ENCODE peak calls at places on chromosomes 2 and 18, in seven cellular contexts. One of them, this sample, is unnamed.

GRCh38 chr2:111662771-111663470 is 221.1 kb downstream of the ANAPC1 start:
- DNase-seq in HL-60: no peak
- DNase-seq in mesendoderm: no peak
- DNase-seq in HepG2: no peak
- DNase-seq in GM23248: peak
- DNase-seq in foreskin fibroblast: no peak
- DNase-seq in BE2C: no peak
- DNase-seq in this sample: no peak

GRCh38 chr2:52810460-52810859 is 957.1 kb upstream of the CHAC2 start:
- DNase-seq in HL-60: no peak
- DNase-seq in mesendoderm: peak
- DNase-seq in HepG2: no peak
- DNase-seq in GM23248: peak
- DNase-seq in foreskin fibroblast: no peak
- DNase-seq in BE2C: no peak
- DNase-seq in this sample: peak

GRCh38 chr18:24126155-24126947 is 12.5 kb upstream of the CABYR start:
- DNase-seq in HL-60: no peak
- DNase-seq in mesendoderm: no peak
- DNase-seq in HepG2: no peak
- DNase-seq in GM23248: peak
- DNase-seq in foreskin fibroblast: no peak
- DNase-seq in BE2C: no peak
- DNase-seq in this sample: no peak

GRCh38 chr18:8844721-8845148 is 139.4 kb downstream of the MTCL1 start:
- DNase-seq in HL-60: no peak
- DNase-seq in mesendoderm: no peak
- DNase-seq in HepG2: no peak
- DNase-seq in GM23248: no peak
- DNase-seq in foreskin fibroblast: no peak
- DNase-seq in BE2C: peak
- DNase-seq in this sample: no peak

GRCh38 chr18:35573531-35573930 is 8.0 kb upstream of the GALNT1 start:
- DNase-seq in HL-60: no peak
- DNase-seq in mesendoderm: no peak
- DNase-seq in HepG2: no peak
- DNase-seq in GM23248: no peak
- DNase-seq in foreskin fibroblast: no peak
- DNase-seq in BE2C: no peak
- DNase-seq in this sample: no peak

GRCh38 chr2:226478121-226478809 is 321.4 kb downstream of the IRS1 start:
- DNase-seq in HL-60: no peak
- DNase-seq in mesendoderm: peak
- DNase-seq in HepG2: peak
- DNase-seq in GM23248: peak
- DNase-seq in foreskin fibroblast: peak
- DNase-seq in BE2C: no peak
- DNase-seq in this sample: no peak

GRCh38 chr2:230888824-230889400 is 24.2 kb downstream of the ITM2C start:
- DNase-seq in HL-60: no peak
- DNase-seq in mesendoderm: no peak
- DNase-seq in HepG2: no peak
- DNase-seq in GM23248: no peak
- DNase-seq in foreskin fibroblast: no peak
- DNase-seq in BE2C: no peak
- DNase-seq in this sample: no peak

GRCh38 chr18:2312440-2312839 is 258.9 kb downstream of the METTL4 start:
- DNase-seq in HL-60: no peak
- DNase-seq in mesendoderm: no peak
- DNase-seq in HepG2: no peak
- DNase-seq in GM23248: no peak
- DNase-seq in foreskin fibroblast: no peak
- DNase-seq in BE2C: no peak
- DNase-seq in this sample: no peak

GRCh38 chr2:231218356-231218755 is 19.9 kb downstream of the ARMC9 start:
- DNase-seq in HL-60: no peak
- DNase-seq in mesendoderm: no peak
- DNase-seq in HepG2: no peak
- DNase-seq in GM23248: no peak
- DNase-seq in foreskin fibroblast: no peak
- DNase-seq in BE2C: no peak
- DNase-seq in this sample: no peak

GRCh38 chr18:6355789-6356589 is 58.7 kb downstream of the L3MBTL4 start:
- DNase-seq in HL-60: no peak
- DNase-seq in mesendoderm: peak
- DNase-seq in HepG2: no peak
- DNase-seq in GM23248: peak
- DNase-seq in foreskin fibroblast: no peak
- DNase-seq in BE2C: no peak
- DNase-seq in this sample: no peak

GRCh38 chr2:201130524-201131186 is 14.7 kb downstream of the CFLAR start:
- DNase-seq in HL-60: no peak
- DNase-seq in mesendoderm: no peak
- DNase-seq in HepG2: no peak
- DNase-seq in GM23248: peak
- DNase-seq in foreskin fibroblast: peak
- DNase-seq in BE2C: no peak
- DNase-seq in this sample: no peak

GRCh38 chr2:177972782-177973181 is 99.8 kb downstream of the PDE11A start:
- DNase-seq in HL-60: no peak
- DNase-seq in mesendoderm: peak
- DNase-seq in HepG2: no peak
- DNase-seq in GM23248: no peak
- DNase-seq in foreskin fibroblast: no peak
- DNase-seq in BE2C: no peak
- DNase-seq in this sample: peak

GRCh38 chr18:8756571-8756970 is 51.2 kb downstream of the MTCL1 start:
- DNase-seq in HL-60: no peak
- DNase-seq in mesendoderm: no peak
- DNase-seq in HepG2: no peak
- DNase-seq in GM23248: no peak
- DNase-seq in foreskin fibroblast: no peak
- DNase-seq in BE2C: no peak
- DNase-seq in this sample: no peak

GRCh38 chr2:142112648-142113278 is 18.1 kb downstream of the LRP1B start:
- DNase-seq in HL-60: no peak
- DNase-seq in mesendoderm: peak
- DNase-seq in HepG2: no peak
- DNase-seq in GM23248: peak
- DNase-seq in foreskin fibroblast: peak
- DNase-seq in BE2C: no peak
- DNase-seq in this sample: no peak

GRCh38 chr2:111534816-111535803 is 348.9 kb downstream of the ANAPC1 start:
- DNase-seq in HL-60: no peak
- DNase-seq in mesendoderm: no peak
- DNase-seq in HepG2: peak
- DNase-seq in GM23248: peak
- DNase-seq in foreskin fibroblast: peak
- DNase-seq in BE2C: no peak
- DNase-seq in this sample: peak

GRCh38 chr2:147909178-147909577 is 64.3 kb downstream of the ACVR2A start:
- DNase-seq in HL-60: no peak
- DNase-seq in mesendoderm: no peak
- DNase-seq in HepG2: no peak
- DNase-seq in GM23248: no peak
- DNase-seq in foreskin fibroblast: no peak
- DNase-seq in BE2C: no peak
- DNase-seq in this sample: no peak

GRCh38 chr18:36411745-36412168 is 114.2 kb downstream of the FHOD3 start:
- DNase-seq in HL-60: no peak
- DNase-seq in mesendoderm: peak
- DNase-seq in HepG2: peak
- DNase-seq in GM23248: peak
- DNase-seq in foreskin fibroblast: peak
- DNase-seq in BE2C: peak
- DNase-seq in this sample: peak

GRCh38 chr2:79771530-79771929 is 258.7 kb downstream of the CTNNA2 start:
- DNase-seq in HL-60: no peak
- DNase-seq in mesendoderm: no peak
- DNase-seq in HepG2: no peak
- DNase-seq in GM23248: no peak
- DNase-seq in foreskin fibroblast: no peak
- DNase-seq in BE2C: no peak
- DNase-seq in this sample: no peak
- H3K4me3 ChIP-seq in HL-60: no peak
- H3K4me3 ChIP-seq in mesendoderm: no peak
- H3K4me3 ChIP-seq in HepG2: no peak
- H3K4me3 ChIP-seq in GM23248: no peak
- H3K4me3 ChIP-seq in foreskin fibroblast: no peak
- H3K4me3 ChIP-seq in BE2C: no peak
- H3K4me3 ChIP-seq in this sample: no peak

DNA sequence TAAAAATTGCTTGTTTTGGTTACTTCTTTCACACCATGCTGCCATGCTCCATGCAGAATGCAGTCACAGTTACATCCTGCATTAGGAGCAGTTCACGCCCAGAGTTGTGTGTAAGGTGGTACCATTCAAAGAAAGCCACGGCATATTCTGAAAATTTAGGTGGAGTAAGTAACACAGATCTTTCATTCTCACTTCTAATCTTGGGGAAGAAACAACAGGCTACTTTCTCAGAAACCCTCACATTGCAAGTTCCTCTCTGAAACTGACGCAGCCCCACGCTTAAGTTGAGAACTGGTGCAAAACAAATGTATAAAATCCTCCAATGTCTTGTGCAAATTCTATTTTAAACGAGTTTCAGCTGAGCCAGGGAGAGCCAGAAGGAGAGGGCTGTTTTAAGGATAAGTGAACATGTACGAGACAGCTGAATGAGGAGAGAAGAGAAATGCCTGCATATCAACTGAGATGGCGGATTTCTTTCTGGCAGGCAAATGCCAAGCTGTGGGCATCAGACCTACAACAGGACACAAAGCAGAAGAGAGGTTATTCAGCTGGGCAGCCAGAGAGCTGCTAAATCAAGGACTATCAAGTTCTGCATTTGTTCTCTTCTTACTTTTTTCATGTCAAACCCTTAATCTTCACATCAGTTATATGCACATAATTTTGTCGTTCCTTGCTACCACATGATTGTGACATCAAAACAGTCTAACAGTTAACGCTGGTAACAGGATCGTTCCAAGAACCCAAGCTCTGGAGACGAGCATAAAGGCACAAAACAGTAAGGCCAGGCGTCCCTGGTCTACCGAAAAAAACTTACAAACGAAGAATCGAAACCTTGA is 6.4 kb downstream of the ARL4C start:
- DNase-seq in HL-60: peak
- DNase-seq in mesendoderm: no peak
- DNase-seq in HepG2: no peak
- DNase-seq in GM23248: no peak
- DNase-seq in foreskin fibroblast: no peak
- DNase-seq in BE2C: no peak
- DNase-seq in this sample: no peak
- H3K4me3 ChIP-seq in HL-60: no peak
- H3K4me3 ChIP-seq in mesendoderm: no peak
- H3K4me3 ChIP-seq in HepG2: no peak
- H3K4me3 ChIP-seq in GM23248: no peak
- H3K4me3 ChIP-seq in foreskin fibroblast: no peak
- H3K4me3 ChIP-seq in BE2C: no peak
- H3K4me3 ChIP-seq in this sample: no peak

DNA sequence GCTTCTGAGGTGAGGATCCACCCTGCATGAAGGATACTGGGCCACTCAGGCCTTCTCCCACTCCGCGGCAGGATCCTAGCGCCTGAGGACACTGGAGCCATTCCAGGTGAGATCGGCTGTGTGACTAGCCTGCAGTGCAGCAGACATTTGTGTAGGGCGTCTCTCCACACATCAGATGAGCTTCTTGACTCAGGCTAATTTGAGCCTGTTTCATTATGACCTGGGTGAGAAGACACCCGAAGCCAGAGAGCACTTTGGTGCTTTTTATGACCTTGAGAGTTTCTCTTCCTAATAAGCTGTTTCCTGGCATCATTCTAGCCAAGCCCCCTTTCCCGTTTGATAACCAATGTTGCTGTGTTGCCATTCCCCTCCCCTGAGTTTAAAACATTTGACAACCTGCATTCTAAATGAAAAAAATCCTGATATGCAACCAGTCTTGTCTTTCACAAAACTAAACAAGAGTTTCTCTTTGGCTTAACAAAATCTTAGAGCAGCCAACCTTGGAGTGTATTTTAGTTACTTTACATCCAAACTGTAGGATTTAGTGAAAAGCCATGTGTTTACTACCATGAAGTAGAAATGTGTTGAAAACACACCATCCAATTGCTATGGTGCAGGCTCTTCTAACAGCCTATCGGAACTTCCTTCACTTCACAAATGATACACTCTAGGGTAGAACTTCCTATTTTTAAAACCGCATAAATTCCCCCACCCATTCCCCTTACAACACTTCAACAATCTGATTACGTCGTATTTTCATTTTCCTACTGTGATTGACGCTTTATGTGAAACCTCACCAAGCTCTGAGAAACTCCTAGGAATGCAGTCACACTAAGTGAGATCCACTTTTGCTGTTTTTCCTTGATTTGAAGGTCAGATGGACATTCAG is 74.6 kb upstream of the MAP4K4 start:
- DNase-seq in HL-60: peak
- DNase-seq in mesendoderm: no peak
- DNase-seq in HepG2: no peak
- DNase-seq in GM23248: no peak
- DNase-seq in foreskin fibroblast: no peak
- DNase-seq in BE2C: no peak
- DNase-seq in this sample: no peak
- H3K4me3 ChIP-seq in HL-60: no peak
- H3K4me3 ChIP-seq in mesendoderm: no peak
- H3K4me3 ChIP-seq in HepG2: no peak
- H3K4me3 ChIP-seq in GM23248: no peak
- H3K4me3 ChIP-seq in foreskin fibroblast: no peak
- H3K4me3 ChIP-seq in BE2C: no peak
- H3K4me3 ChIP-seq in this sample: no peak

DNA sequence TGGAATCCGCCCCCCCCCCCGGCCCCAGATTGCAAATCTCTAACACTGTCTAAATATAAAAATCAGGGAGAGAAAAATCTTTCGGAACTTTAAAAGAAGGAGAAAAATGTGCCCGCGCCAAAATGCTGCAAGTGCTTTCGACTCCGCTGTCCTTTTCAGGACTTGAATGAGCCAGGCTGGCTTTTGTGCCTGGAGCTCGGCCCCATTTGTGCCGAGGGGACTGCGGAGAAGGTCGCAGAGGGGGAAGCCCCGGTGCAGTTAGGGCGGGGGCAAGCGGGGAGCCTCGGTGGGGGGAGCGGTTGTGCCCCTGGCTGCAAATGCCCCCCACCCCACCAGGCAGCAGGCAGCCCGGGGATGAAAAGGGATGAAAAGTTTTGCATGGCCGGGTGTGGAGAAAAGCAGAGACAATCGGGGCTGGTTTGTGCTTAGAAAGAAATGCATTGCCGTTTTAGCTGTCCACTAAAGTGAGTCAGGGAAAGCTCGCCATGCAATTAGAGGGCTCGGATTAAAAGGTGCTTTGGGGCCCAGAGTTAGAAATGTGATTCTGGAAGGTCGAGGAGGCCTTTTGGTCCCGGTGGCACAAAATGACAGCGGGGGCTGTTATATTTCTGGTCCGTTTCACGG is 1.6 kb downstream of the INHBB start:
- DNase-seq in HL-60: no peak
- DNase-seq in mesendoderm: peak
- DNase-seq in HepG2: no peak
- DNase-seq in GM23248: peak
- DNase-seq in foreskin fibroblast: no peak
- DNase-seq in BE2C: no peak
- DNase-seq in this sample: peak
- H3K4me3 ChIP-seq in HL-60: no peak
- H3K4me3 ChIP-seq in mesendoderm: no peak
- H3K4me3 ChIP-seq in HepG2: no peak
- H3K4me3 ChIP-seq in GM23248: peak
- H3K4me3 ChIP-seq in foreskin fibroblast: peak
- H3K4me3 ChIP-seq in BE2C: no peak
- H3K4me3 ChIP-seq in this sample: no peak

GRCh38 chr2:73980566-73980965 is 4.1 kb upstream of the TET3 start:
- DNase-seq in HL-60: no peak
- DNase-seq in mesendoderm: no peak
- DNase-seq in HepG2: peak
- DNase-seq in GM23248: no peak
- DNase-seq in foreskin fibroblast: no peak
- DNase-seq in BE2C: no peak
- DNase-seq in this sample: no peak
- H3K4me3 ChIP-seq in HL-60: no peak
- H3K4me3 ChIP-seq in mesendoderm: no peak
- H3K4me3 ChIP-seq in HepG2: no peak
- H3K4me3 ChIP-seq in GM23248: peak
- H3K4me3 ChIP-seq in foreskin fibroblast: no peak
- H3K4me3 ChIP-seq in BE2C: peak
- H3K4me3 ChIP-seq in this sample: no peak